ENCODE peak calls at places on chromosome 20, in four cellular contexts. One of them, this sample, is unnamed. For H3K4me1, the result is how much of the 10 kb centered on the place peaks cover.

GRCh38 chr20:46317685-46318177 is 9.4 kb upstream of the CDH22 start:
- DNase-seq in tibial nerve: no peak
- DNase-seq in SK-N-SH: no peak
- DNase-seq in mucosa of descending colon: no peak
- DNase-seq in this sample: no peak

GRCh38 chr20:60632420-60633262 is 619.4 kb upstream of the CDH4 start:
- DNase-seq in tibial nerve: peak
- DNase-seq in SK-N-SH: no peak
- DNase-seq in mucosa of descending colon: no peak
- DNase-seq in this sample: no peak

GRCh38 chr20:58208944-58209343 is 19.5 kb downstream of the ANKRD60 start:
- DNase-seq in tibial nerve: no peak
- DNase-seq in SK-N-SH: no peak
- DNase-seq in mucosa of descending colon: no peak
- DNase-seq in this sample: no peak

GRCh38 chr20:13487202-13487601 is 151.5 kb downstream of the TASP1 start:
- DNase-seq in tibial nerve: no peak
- DNase-seq in SK-N-SH: no peak
- DNase-seq in mucosa of descending colon: no peak
- DNase-seq in this sample: no peak

GRCh38 chr20:25399038-25399430 is 8.4 kb upstream of the ABHD12 start:
- DNase-seq in tibial nerve: peak
- DNase-seq in SK-N-SH: peak
- DNase-seq in mucosa of descending colon: no peak
- DNase-seq in this sample: peak

GRCh38 chr20:49395183-49395582 is 87.3 kb downstream of the KCNB1 start:
- DNase-seq in tibial nerve: peak
- DNase-seq in SK-N-SH: no peak
- DNase-seq in mucosa of descending colon: no peak
- DNase-seq in this sample: no peak

GRCh38 chr20:48697845-48698491 is 129.8 kb downstream of the PREX1 start:
- DNase-seq in tibial nerve: peak
- DNase-seq in SK-N-SH: peak
- DNase-seq in mucosa of descending colon: no peak
- DNase-seq in this sample: peak

GRCh38 chr20:49684335-49684997 is 29.2 kb downstream of the B4GALT5 start:
- DNase-seq in tibial nerve: no peak
- DNase-seq in SK-N-SH: no peak
- DNase-seq in mucosa of descending colon: no peak
- DNase-seq in this sample: no peak

GRCh38 chr20:40265872-40266533 is 423.0 kb downstream of the MAFB start:
- DNase-seq in tibial nerve: no peak
- DNase-seq in SK-N-SH: peak
- DNase-seq in mucosa of descending colon: no peak
- DNase-seq in this sample: no peak

GRCh38 chr20:52054123-52054522 is 137.5 kb downstream of the ZFP64 start:
- DNase-seq in tibial nerve: no peak
- DNase-seq in SK-N-SH: no peak
- DNase-seq in mucosa of descending colon: no peak
- DNase-seq in this sample: no peak

GRCh38 chr20:33604084-33604990 is 57.8 kb upstream of the C20orf144 start:
- DNase-seq in tibial nerve: no peak
- DNase-seq in SK-N-SH: no peak
- DNase-seq in mucosa of descending colon: no peak
- DNase-seq in this sample: no peak

GRCh38 chr20:35663813-35664543 is 722 bp downstream of the CPNE1 start:
- DNase-seq in tibial nerve: peak
- DNase-seq in SK-N-SH: peak
- DNase-seq in mucosa of descending colon: peak
- DNase-seq in this sample: peak

GRCh38 chr20:45470939-45471338 is 1.4 kb downstream of the WFDC2 start:
- DNase-seq in tibial nerve: no peak
- DNase-seq in SK-N-SH: no peak
- DNase-seq in mucosa of descending colon: no peak
- DNase-seq in this sample: no peak

GRCh38 chr20:50152394-50153152 is 950 bp downstream of the PEDS1 start:
- DNase-seq in tibial nerve: no peak
- DNase-seq in SK-N-SH: no peak
- DNase-seq in mucosa of descending colon: no peak
- DNase-seq in this sample: no peak

GRCh38 chr20:47735412-47736400 is 49.6 kb downstream of the SULF2 start:
- DNase-seq in tibial nerve: peak
- DNase-seq in SK-N-SH: no peak
- DNase-seq in mucosa of descending colon: no peak
- DNase-seq in this sample: no peak

GRCh38 chr20:7723284-7723683 is 217.0 kb downstream of the HAO1 start:
- DNase-seq in tibial nerve: no peak
- DNase-seq in SK-N-SH: no peak
- DNase-seq in mucosa of descending colon: no peak
- DNase-seq in this sample: no peak

GRCh38 chr20:58690851-58691250 is 1.7 kb upstream of the NPEPL1 start:
- DNase-seq in tibial nerve: peak
- DNase-seq in SK-N-SH: no peak
- DNase-seq in mucosa of descending colon: no peak
- DNase-seq in this sample: no peak

GRCh38 chr20:61159940-61160688 is 91.9 kb upstream of the CDH4 start:
- DNase-seq in tibial nerve: no peak
- DNase-seq in SK-N-SH: no peak
- DNase-seq in mucosa of descending colon: no peak
- DNase-seq in this sample: no peak

GRCh38 chr20:40493071-40493470 is 196.0 kb downstream of the MAFB start:
- DNase-seq in tibial nerve: peak
- DNase-seq in SK-N-SH: no peak
- DNase-seq in mucosa of descending colon: no peak
- DNase-seq in this sample: no peak

GRCh38 chr20:40991181-40991889 is 37.3 kb upstream of the TOP1 start:
- DNase-seq in tibial nerve: peak
- DNase-seq in SK-N-SH: no peak
- DNase-seq in mucosa of descending colon: no peak
- DNase-seq in this sample: no peak

GRCh38 chr20:48115511-48115910 is 330.2 kb upstream of the SULF2 start:
- DNase-seq in tibial nerve: no peak
- DNase-seq in SK-N-SH: no peak
- DNase-seq in mucosa of descending colon: no peak
- DNase-seq in this sample: no peak

GRCh38 chr20:46636514-46636913 is 14.7 kb downstream of the SLC13A3 start:
- DNase-seq in tibial nerve: no peak
- DNase-seq in SK-N-SH: no peak
- DNase-seq in mucosa of descending colon: no peak
- DNase-seq in this sample: no peak

GRCh38 chr20:667351-668034 is 8.1 kb downstream of the SCRT2 start:
- DNase-seq in tibial nerve: peak
- DNase-seq in SK-N-SH: peak
- DNase-seq in mucosa of descending colon: no peak
- DNase-seq in this sample: no peak

GRCh38 chr20:47274449-47275108 is 81.9 kb downstream of the ZMYND8 start:
- DNase-seq in tibial nerve: peak
- DNase-seq in SK-N-SH: no peak
- DNase-seq in mucosa of descending colon: no peak
- DNase-seq in this sample: no peak

GRCh38 chr20:31811198-31811597 is 8.0 kb upstream of the MYLK2 start:
- DNase-seq in tibial nerve: no peak
- DNase-seq in SK-N-SH: no peak
- DNase-seq in mucosa of descending colon: no peak
- DNase-seq in this sample: no peak

GRCh38 chr20:50515471-50516106 is 5.4 kb downstream of the PTPN1 start:
- DNase-seq in tibial nerve: no peak
- DNase-seq in SK-N-SH: no peak
- DNase-seq in mucosa of descending colon: no peak
- DNase-seq in this sample: no peak

GRCh38 chr20:51085761-51086160 is 62.9 kb upstream of the KCNG1 start:
- DNase-seq in tibial nerve: no peak
- DNase-seq in SK-N-SH: no peak
- DNase-seq in mucosa of descending colon: no peak
- DNase-seq in this sample: peak

GRCh38 chr20:54629632-54630031 is 154.2 kb downstream of the DOK5 start:
- DNase-seq in tibial nerve: no peak
- DNase-seq in SK-N-SH: no peak
- DNase-seq in mucosa of descending colon: no peak
- DNase-seq in this sample: no peak

GRCh38 chr20:58637466-58638198 is 13.5 kb upstream of the STX16 start:
- DNase-seq in tibial nerve: no peak
- DNase-seq in SK-N-SH: no peak
- DNase-seq in mucosa of descending colon: no peak
- DNase-seq in this sample: no peak

GRCh38 chr20:25543068-25543467 is 42.3 kb downstream of the NINL start:
- DNase-seq in tibial nerve: no peak
- DNase-seq in SK-N-SH: no peak
- DNase-seq in mucosa of descending colon: no peak
- DNase-seq in this sample: no peak

GRCh38 chr20:46752639-46753235 is 43.3 kb downstream of the SLC2A10 start:
- DNase-seq in tibial nerve: peak
- DNase-seq in SK-N-SH: peak
- DNase-seq in mucosa of descending colon: no peak
- DNase-seq in this sample: peak

DNA sequence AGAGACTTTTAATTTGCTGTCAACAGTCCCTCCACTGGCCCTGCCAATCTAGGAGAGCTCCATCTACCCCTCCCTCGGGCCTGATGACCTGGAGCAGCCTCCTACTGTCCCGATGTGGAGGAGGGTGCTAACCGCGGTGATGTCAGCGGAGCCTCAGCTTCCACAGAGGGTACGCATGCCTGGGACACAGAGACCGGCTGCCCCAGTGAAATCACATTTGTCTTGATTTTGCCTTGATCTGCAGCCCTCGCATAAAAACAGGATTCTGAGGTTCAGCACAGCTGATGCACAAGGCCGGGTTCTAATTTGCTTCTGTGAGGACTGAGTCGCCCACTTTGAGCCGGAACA is 77.6 kb downstream of the STK35 start:
- DNase-seq in tibial nerve: no peak
- DNase-seq in SK-N-SH: no peak
- DNase-seq in mucosa of descending colon: no peak
- DNase-seq in this sample: no peak
- H3K4me1 ChIP-seq in tibial nerve: under half
- H3K4me1 ChIP-seq in SK-N-SH: under half
- H3K4me1 ChIP-seq in mucosa of descending colon: under half
- H3K4me1 ChIP-seq in this sample: under half

GRCh38 chr20:62926229-62927127 is at the start of gene DIDO1:
- DNase-seq in tibial nerve: peak
- DNase-seq in SK-N-SH: peak
- DNase-seq in mucosa of descending colon: peak
- DNase-seq in this sample: peak

GRCh38 chr20:62923669-62924566 is 2.4 kb downstream of the DIDO1 start:
- DNase-seq in tibial nerve: no peak
- DNase-seq in SK-N-SH: no peak
- DNase-seq in mucosa of descending colon: no peak
- DNase-seq in this sample: no peak

GRCh38 chr20:62927128-62927705 is 912 bp upstream of the DIDO1 start:
- DNase-seq in tibial nerve: no peak
- DNase-seq in SK-N-SH: no peak
- DNase-seq in mucosa of descending colon: no peak
- DNase-seq in this sample: no peak

GRCh38 chr20:62924567-62925419 is 1.5 kb downstream of the DIDO1 start:
- DNase-seq in tibial nerve: no peak
- DNase-seq in SK-N-SH: peak
- DNase-seq in mucosa of descending colon: no peak
- DNase-seq in this sample: peak

DNA sequence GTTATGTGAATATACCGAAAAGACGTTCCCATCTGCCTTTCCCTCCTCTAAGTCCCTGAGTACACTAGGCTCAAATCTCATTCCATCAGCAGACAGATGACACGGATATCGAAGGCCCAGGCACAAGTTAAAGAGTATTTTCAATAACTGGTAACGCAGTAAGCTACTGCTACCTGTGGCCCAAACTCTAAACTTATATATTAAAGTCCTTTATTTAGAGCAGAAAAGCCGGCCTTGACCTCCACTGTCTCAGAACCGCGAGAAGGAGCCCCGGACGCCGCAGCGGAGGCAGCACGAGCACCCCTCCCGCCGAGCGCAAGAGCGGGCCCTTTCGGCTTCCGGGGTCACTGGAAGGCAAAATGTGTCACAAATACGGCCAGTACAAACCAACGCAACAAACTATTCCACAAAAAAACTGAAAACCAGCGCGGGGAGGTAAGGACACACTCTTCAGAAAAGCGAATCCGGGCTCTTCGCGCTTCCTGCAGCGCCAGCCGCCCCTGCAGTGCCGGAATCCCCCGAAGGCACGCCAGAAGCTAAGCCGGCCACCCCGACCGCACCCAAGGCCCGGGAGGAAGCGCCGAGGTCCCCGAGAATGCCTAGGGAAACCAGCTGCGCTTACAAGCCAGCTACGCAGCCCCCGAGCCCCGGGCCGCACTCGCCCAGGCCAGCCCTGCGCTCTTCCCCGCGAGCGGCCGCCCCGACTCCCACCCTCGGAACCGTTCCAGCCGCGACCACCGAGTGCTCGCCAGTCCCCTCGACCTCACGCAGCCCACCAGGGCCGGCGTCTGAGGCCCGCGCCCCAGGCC is 681 bp downstream of the DIDO1 start:
- DNase-seq in tibial nerve: no peak
- DNase-seq in SK-N-SH: peak
- DNase-seq in mucosa of descending colon: peak
- DNase-seq in this sample: no peak
- H3K4me1 ChIP-seq in tibial nerve: under half
- H3K4me1 ChIP-seq in SK-N-SH: under half
- H3K4me1 ChIP-seq in mucosa of descending colon: half or more
- H3K4me1 ChIP-seq in this sample: under half

DNA sequence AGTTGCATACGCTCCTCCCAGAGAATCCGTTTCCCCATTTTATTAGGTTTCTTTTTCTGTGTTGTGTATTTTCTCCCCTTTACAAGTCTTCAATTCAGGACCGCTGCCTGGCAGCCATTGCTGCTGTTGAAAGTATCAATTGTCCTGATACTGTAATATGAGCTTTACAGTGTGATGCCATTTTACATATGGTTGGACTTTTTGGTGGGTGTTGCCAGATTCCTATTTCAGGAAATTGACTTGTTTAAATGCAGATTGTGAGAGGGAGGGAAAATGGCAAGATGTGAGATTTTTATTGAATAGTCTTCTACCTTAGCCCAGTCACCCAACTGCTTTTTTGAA is 1.2 kb downstream of the PANK2 start:
- DNase-seq in tibial nerve: no peak
- DNase-seq in SK-N-SH: no peak
- DNase-seq in mucosa of descending colon: no peak
- DNase-seq in this sample: peak
- H3K4me1 ChIP-seq in tibial nerve: under half
- H3K4me1 ChIP-seq in SK-N-SH: under half
- H3K4me1 ChIP-seq in mucosa of descending colon: under half
- H3K4me1 ChIP-seq in this sample: under half

GRCh38 chr20:37353285-37353849 is 7.4 kb downstream of the SRC start:
- DNase-seq in tibial nerve: no peak
- DNase-seq in SK-N-SH: peak
- DNase-seq in mucosa of descending colon: no peak
- DNase-seq in this sample: no peak
- H3K4me1 ChIP-seq in tibial nerve: under half
- H3K4me1 ChIP-seq in SK-N-SH: half or more
- H3K4me1 ChIP-seq in mucosa of descending colon: under half
- H3K4me1 ChIP-seq in this sample: under half

This sample was measured in HAP-1.